ENCODE peak calls at places on chromosomes 3 and 15, in seven cellular contexts. Q is hippocampal formation, S is A549, I is M059J, H is WTC11, T is H9, P is ELR. Y is an unnamed sample.
A peak's percentile ranks its signal among the peaks of the same experiment; 100 is the strongest.

GRCh38 chr3:128487813-128488635 is 5.0 kb downstream of the GATA2 start:
- DNase-seq in Q (peak; percentile 28), S (peak; percentile 89), I (peak; percentile 94), H (peak; percentile 91), T (peak; percentile 93), P (peak; percentile 97), Y (peak; percentile 72)

GRCh38 chr15:77874071-77874470 is 203.4 kb downstream of the TBC1D2B start:
- DNase-seq in Q (no peak), S (no peak), I (no peak), H (no peak), T (no peak), P (no peak), Y (no peak)

GRCh38 chr3:139552632-139553335 is 13.2 kb upstream of the RBP1 start:
- DNase-seq in Q (no peak), S (no peak), I (no peak), H (no peak), T (no peak), P (no peak), Y (no peak)

GRCh38 chr3:23202921-23203650 is at the start of gene UBE2E2:
- DNase-seq in Q (peak; percentile 67), S (peak; percentile 84), I (peak; percentile 32), H (peak; percentile 77), T (peak; percentile 78), P (peak; percentile 77), Y (no peak)

GRCh38 chr3:152307829-152308474 is 39.2 kb downstream of the MBNL1 start:
- DNase-seq in Q (no peak), S (peak; percentile 32), I (peak; percentile 75), H (no peak), T (no peak), P (peak; percentile 74), Y (no peak)

GRCh38 chr3:141878326-141878725 is 1.9 kb downstream of the ATP1B3 start:
- DNase-seq in Q (no peak), S (no peak), I (no peak), H (no peak), T (no peak), P (peak; percentile 8), Y (no peak)

GRCh38 chr3:190004656-190005055 is 116.0 kb downstream of the P3H2 start:
- DNase-seq in Q (no peak), S (no peak), I (no peak), H (no peak), T (no peak), P (no peak), Y (no peak)

GRCh38 chr15:84937144-84937543 is 44.5 kb upstream of the PDE8A start:
- DNase-seq in Q (no peak), S (no peak), I (no peak), H (no peak), T (no peak), P (no peak), Y (no peak)

GRCh38 chr3:141275032-141275422 is 43.4 kb downstream of the PXYLP1 start:
- DNase-seq in Q (no peak), S (no peak), I (peak; percentile 97), H (no peak), T (no peak), P (peak; percentile 93), Y (no peak)

GRCh38 chr3:53833053-53833645 is 13.1 kb downstream of the CHDH start:
- DNase-seq in Q (no peak), S (no peak), I (no peak), H (no peak), T (no peak), P (no peak), Y (no peak)

GRCh38 chr3:135504084-135504685 is 461.3 kb upstream of the PPP2R3A start:
- DNase-seq in Q (no peak), S (no peak), I (no peak), H (no peak), T (no peak), P (no peak), Y (no peak)

GRCh38 chr3:6125520-6125919 is 735.4 kb upstream of the GRM7 start:
- DNase-seq in Q (no peak), S (no peak), I (no peak), H (no peak), T (no peak), P (no peak), Y (no peak)

GRCh38 chr15:95760508-95760907 is 570.0 kb upstream of the NR2F2 start:
- DNase-seq in Q (no peak), S (no peak), I (peak; percentile 24), H (peak; percentile 65), T (peak; percentile 69), P (peak; percentile 32), Y (no peak)

GRCh38 chr15:70513818-70514217 is 249.5 kb downstream of the UACA start:
- DNase-seq in Q (no peak), S (no peak), I (no peak), H (no peak), T (no peak), P (no peak), Y (no peak)

GRCh38 chr15:25690673-25691543 is 172.2 kb downstream of the ATP10A start:
- DNase-seq in Q (no peak), S (no peak), I (peak; percentile 7), H (no peak), T (no peak), P (no peak), Y (no peak)

GRCh38 chr3:42118762-42119361 is 27.7 kb downstream of the TRAK1 start:
- DNase-seq in Q (peak; percentile 41), S (peak; percentile 72), I (peak; percentile 54), H (peak; percentile 54), T (peak; percentile 69), P (peak; percentile 62), Y (peak; percentile 47)